ENCODE peak calls at places on chromosomes 13 and 19, in nine cellular contexts. N is tibial artery; D is ELR; P is T-cell; W is PC-3; I is fibroblast of pulmonary artery; B is cardiac fibroblast; M is effector memory CD8-positive, alpha-beta T cell; U is stimulated activated CD4-positive, alpha-beta T cell treated with anti-CD3 and anti-CD28 coated beads, TNF-alpha, amount 100 ng/mL, for 1 hour. E is an unnamed sample.
A peak's percentile ranks its signal among the peaks of the same experiment; 100 is the strongest.

GRCh38 chr13:113086031-113086750 is 19.4 kb upstream of the F7 start:
- DNase-seq in M (no peak), D (peak; percentile 26), W (no peak), N (no peak), I (peak; percentile 5), U (no peak), B (no peak), P (no peak), E (no peak)

GRCh38 chr13:44967656-44968451 is 21.4 kb downstream of the NUFIP1 start:
- DNase-seq in W (peak; percentile 18), P (no peak), U (no peak), M (no peak), B (peak; percentile 57), D (peak; percentile 11), I (peak; percentile 63), N (no peak), E (peak; percentile 51)

GRCh38 chr13:93201992-93202558 is 24.5 kb upstream of the GPC6 start:
- DNase-seq in N (no peak), I (no peak), U (no peak), B (no peak), P (no peak), W (no peak), M (no peak), D (no peak), E (no peak)

GRCh38 chr19:13097331-13098258 is 5.1 kb downstream of the LYL1 start:
- DNase-seq in P (no peak), I (no peak), B (no peak), W (no peak), M (no peak), U (no peak), N (peak; percentile 67), D (no peak), E (no peak)

GRCh38 chr13:24905242-24905641 is 141.3 kb downstream of the RNF17 start:
- DNase-seq in U (no peak), P (no peak), M (no peak), B (peak; percentile 70), N (no peak), I (peak; percentile 18), W (peak; percentile 52), D (peak; percentile 24), E (peak; percentile 51)

GRCh38 chr19:15379996-15380647 is 535 bp upstream of the AKAP8 start:
- DNase-seq in N (peak; percentile 46), W (peak; percentile 67), U (no peak), B (peak; percentile 39), I (peak; percentile 51), M (no peak), D (peak; percentile 58), P (no peak), E (peak; percentile 42)

GRCh38 chr13:109348514-109349340 is 437.7 kb downstream of the IRS2 start:
- DNase-seq in N (no peak), P (no peak), I (peak; percentile 21), U (no peak), B (peak; percentile 54), D (peak; percentile 87), W (peak; percentile 59), M (no peak), E (peak; percentile 62)

GRCh38 chr13:101942038-101942437 is 459.8 kb downstream of the FGF14 start:
- DNase-seq in P (no peak), B (peak; percentile 61), W (peak; percentile 54), M (no peak), I (peak; percentile 16), N (peak; percentile 36), D (peak; percentile 48), U (no peak), E (peak; percentile 63)

GRCh38 chr19:6260912-6261636 is 18.7 kb downstream of the MLLT1 start:
- DNase-seq in M (peak; percentile 9), I (peak; percentile 30), P (no peak), U (no peak), N (no peak), W (peak; percentile 54), B (peak; percentile 37), D (peak; percentile 46), E (peak; percentile 33)

GRCh38 chr19:11164278-11164677 is 8.7 kb upstream of the SPC24 start:
- DNase-seq in N (no peak), W (no peak), U (no peak), D (no peak), M (no peak), B (no peak), P (no peak), I (no peak), E (no peak)